ENCODE peak calls at places on chromosome 4, in four cellular contexts. B, D, A and F are unnamed samples. For H3K4me1, the result is how much of the 10 kb centered on the place peaks cover.

GRCh38 chr4:47334597-47335185 is 128.8 kb downstream of the COMMD8 start:
- DNase-seq in B (no peak), D (peak), A (no peak), F (no peak)

GRCh38 chr4:120085705-120086104 is 19.1 kb upstream of the MAD2L1 start:
- DNase-seq in B (no peak), D (peak), A (no peak), F (no peak)

GRCh38 chr4:74838746-74839370 is 44.5 kb upstream of the BTC start:
- DNase-seq in B (no peak), D (peak), A (no peak), F (no peak)

GRCh38 chr4:3291969-3292570 is 751 bp upstream of the RGS12 start:
- DNase-seq in B (peak), D (no peak), A (peak), F (peak)

GRCh38 chr4:25810815-25811690 is 51.7 kb downstream of the SEL1L3 start:
- DNase-seq in B (no peak), D (peak), A (no peak), F (no peak)

GRCh38 chr4:108644237-108644636 is 6.2 kb upstream of the OSTC start:
- DNase-seq in B (no peak), D (peak), A (no peak), F (no peak)

GRCh38 chr4:163544407-163545038 is 50.0 kb downstream of the TMA16 start:
- DNase-seq in B (peak), D (peak), A (peak), F (peak)

GRCh38 chr4:170888660-170889059 is 798.9 kb upstream of the AADAT start:
- DNase-seq in B (no peak), D (no peak), A (no peak), F (no peak)

GRCh38 chr4:79977131-79977840 is 95.7 kb downstream of the ANTXR2 start:
- DNase-seq in B (no peak), D (peak), A (no peak), F (no peak)

GRCh38 chr4:168710353-168710946 is 213.6 kb downstream of the PALLD start:
- DNase-seq in B (no peak), D (peak), A (no peak), F (no peak)

GRCh38 chr4:119300388-119301131 is 21.4 kb downstream of the FABP2 start:
- DNase-seq in B (peak), D (peak), A (peak), F (peak)

GRCh38 chr4:139523076-139523475 is 32.9 kb downstream of the SETD7 start:
- DNase-seq in B (no peak), D (peak), A (peak), F (no peak)

GRCh38 chr4:149605601-149606378 is 209.9 kb downstream of the IQCM start:
- DNase-seq in B (no peak), D (peak), A (no peak), F (no peak)

GRCh38 chr4:23959401-23960148 is 69.7 kb upstream of the PPARGC1A start:
- DNase-seq in B (no peak), D (no peak), A (no peak), F (no peak)

GRCh38 chr4:73603307-73603710 is 16.9 kb downstream of the RASSF6 start:
- DNase-seq in B (no peak), D (peak), A (no peak), F (no peak)

GRCh38 chr4:9898596-9899345 is 117.3 kb downstream of the DRD5 start:
- DNase-seq in B (no peak), D (peak), A (peak), F (no peak)

GRCh38 chr4:108256538-108256937 is 87.8 kb upstream of the LEF1 start:
- DNase-seq in B (no peak), D (no peak), A (no peak), F (no peak)

GRCh38 chr4:26237916-26238315 is 82.9 kb upstream of the RBPJ start:
- DNase-seq in B (no peak), D (no peak), A (no peak), F (no peak)

GRCh38 chr4:124389591-124389990 is 322.9 kb downstream of the ANKRD50 start:
- DNase-seq in B (no peak), D (peak), A (no peak), F (no peak)

GRCh38 chr4:86117781-86118302 is 242.0 kb downstream of the MAPK10 start:
- DNase-seq in B (no peak), D (peak), A (no peak), F (no peak)

GRCh38 chr4:173195132-173195531 is 26.5 kb downstream of the GALNT7 start:
- DNase-seq in B (no peak), D (no peak), A (no peak), F (no peak)
- H3K4me1 ChIP-seq in B (under half), D (under half), A (under half), F (under half)

GRCh38 chr4:114495471-114495928 is 103.1 kb upstream of the UGT8 start:
- DNase-seq in B (no peak), D (no peak), A (no peak), F (no peak)
- H3K27ac ChIP-seq in B (no peak), D (no peak), A (no peak), F (no peak)

GRCh38 chr4:40575846-40576245 is 53.8 kb downstream of the RBM47 start:
- DNase-seq in B (no peak), D (no peak), A (no peak), F (no peak)

GRCh38 chr4:40581254-40582140 is 48.2 kb downstream of the RBM47 start:
- DNase-seq in B (no peak), D (no peak), A (no peak), F (no peak)

GRCh38 chr4:40576651-40577480 is 52.8 kb downstream of the RBM47 start:
- DNase-seq in B (no peak), D (peak), A (peak), F (no peak)

GRCh38 chr4:40579983-40580382 is 49.7 kb downstream of the RBM47 start:
- DNase-seq in B (no peak), D (peak), A (no peak), F (no peak)

GRCh38 chr4:40577588-40578253 is 51.9 kb downstream of the RBM47 start:
- DNase-seq in B (no peak), D (no peak), A (no peak), F (no peak)
- H3K4me1 ChIP-seq in B (under half), D (under half), A (under half), F (under half)

GRCh38 chr4:77734928-77735327 is 84.2 kb downstream of the CNOT6L start:
- DNase-seq in B (peak), D (peak), A (no peak), F (no peak)
- H3K27ac ChIP-seq in B (peak), D (no peak), A (no peak), F (no peak)

GRCh38 chr4:38665846-38666490 is 2.0 kb downstream of the KLF3 start:
- DNase-seq in B (no peak), D (no peak), A (no peak), F (no peak)

GRCh38 chr4:38663021-38663800 is 788 bp upstream of the KLF3 start:
- DNase-seq in B (peak), D (no peak), A (no peak), F (no peak)

GRCh38 chr4:38661371-38661770 is 2.6 kb upstream of the KLF3 start:
- DNase-seq in B (no peak), D (no peak), A (no peak), F (no peak)

GRCh38 chr4:38664704-38665401 is 854 bp downstream of the KLF3 start:
- DNase-seq in B (peak), D (peak), A (peak), F (peak)

GRCh38 chr4:38663801-38664703 is at the start of gene KLF3:
- DNase-seq in B (no peak), D (peak), A (peak), F (peak)
- H3K4me1 ChIP-seq in B (under half), D (under half), A (half or more), F (under half)

GRCh38 chr4:56049428-56050212 is 100.9 kb downstream of the CEP135 start:
- DNase-seq in B (peak), D (no peak), A (no peak), F (no peak)
- H3K27ac ChIP-seq in B (no peak), D (no peak), A (no peak), F (no peak)

GRCh38 chr4:989722-990471 is 3.1 kb downstream of the IDUA start:
- DNase-seq in B (no peak), D (no peak), A (no peak), F (no peak)

GRCh38 chr4:986428-986948 is 356 bp upstream of the IDUA start:
- DNase-seq in B (no peak), D (no peak), A (no peak), F (no peak)

GRCh38 chr4:986949-987688 is at the start of gene IDUA:
- DNase-seq in B (peak), D (peak), A (peak), F (peak)

GRCh38 chr4:988726-989721 is 2.2 kb downstream of the IDUA start:
- DNase-seq in B (no peak), D (no peak), A (no peak), F (no peak)

DNA sequence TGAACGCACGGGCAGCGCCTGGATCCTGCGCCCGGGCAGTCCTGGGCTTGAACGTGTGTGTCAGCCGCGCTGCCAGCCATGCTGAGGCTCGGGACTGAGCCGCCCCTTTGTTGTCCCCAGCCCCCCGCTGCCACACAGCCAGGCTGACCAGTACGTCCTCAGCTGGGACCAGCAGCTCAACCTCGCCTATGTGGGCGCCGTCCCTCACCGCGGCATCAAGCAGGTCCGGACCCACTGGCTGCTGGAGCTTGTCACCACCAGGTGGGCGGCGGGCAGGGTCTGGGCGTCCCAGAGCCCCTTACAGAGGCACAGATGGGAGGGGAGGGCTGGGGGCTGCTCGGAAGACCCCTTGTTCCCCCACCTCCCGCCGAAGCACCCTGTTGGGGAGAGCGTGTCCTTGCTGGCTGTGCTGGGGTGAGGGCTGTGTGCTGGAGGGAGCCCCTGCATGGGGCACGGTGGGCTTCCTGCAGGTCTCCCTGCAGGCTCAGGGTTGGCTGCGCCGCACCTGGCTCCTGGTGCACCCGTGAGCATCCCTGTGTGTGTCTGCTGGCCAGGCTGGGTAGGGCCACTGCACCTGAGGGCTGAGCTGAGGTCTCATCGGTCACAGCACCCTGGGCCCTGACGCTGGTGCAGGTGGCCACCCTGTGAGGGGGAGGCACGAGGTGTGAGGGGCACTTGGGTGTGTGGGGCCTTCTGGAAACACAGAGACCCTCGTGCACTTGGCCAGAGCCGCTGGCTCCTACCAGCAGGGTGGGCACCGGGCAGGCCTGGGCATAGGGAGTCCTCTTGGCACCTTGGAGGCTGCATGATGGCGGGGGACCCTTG is 1.1 kb downstream of the IDUA start:
- DNase-seq in B (no peak), D (no peak), A (no peak), F (no peak)
- H3K4me1 ChIP-seq in B (under half), D (under half), A (under half), F (under half)

GRCh38 chr4:99759346-99759984 is 57.2 kb upstream of the DAPP1 start:
- DNase-seq in B (no peak), D (no peak), A (no peak), F (no peak)
- H3K27ac ChIP-seq in B (no peak), D (no peak), A (no peak), F (no peak)

DNA sequence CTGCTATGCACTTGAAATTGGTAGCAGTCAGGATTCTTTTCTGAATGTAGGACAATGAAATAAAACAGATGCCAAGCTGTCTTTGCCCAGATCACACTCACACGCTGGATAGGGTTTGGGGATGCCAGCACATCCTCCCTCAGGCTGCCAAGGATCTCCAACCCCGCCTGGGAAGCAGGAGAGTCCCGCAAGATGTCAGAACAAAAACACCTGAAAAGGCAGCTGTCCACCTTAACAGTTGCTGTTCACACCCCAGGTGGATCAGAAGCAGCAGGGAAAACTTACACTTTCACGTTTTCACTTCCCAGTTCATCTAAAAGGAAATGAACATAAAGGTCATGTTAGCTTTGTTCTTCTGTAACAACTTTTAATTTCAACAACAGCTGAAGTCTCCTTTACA is 35.7 kb downstream of the TMEM154 start:
- DNase-seq in B (no peak), D (no peak), A (no peak), F (no peak)
- H3K4me1 ChIP-seq in B (under half), D (under half), A (under half), F (under half)